ENCODE peak calls at places on chromosome 5, in four cellular contexts. Y, Q, R and C are unnamed samples.

GRCh38 chr5:15621094-15621493 is 121.1 kb downstream of the FBXL7 start:
- DNase-seq in Q (peak; percentile 67), R (no peak), Y (no peak), C (peak; percentile 91)

GRCh38 chr5:122182491-122182921 is 53.2 kb downstream of the ZNF474 start:
- DNase-seq in Q (peak; percentile 90), R (peak; percentile 50), Y (peak; percentile 98), C (peak; percentile 88)

GRCh38 chr5:132226516-132227234 is 978 bp downstream of the P4HA2 start:
- DNase-seq in R (peak; percentile 17), Q (peak; percentile 44), Y (no peak), C (peak; percentile 64)

GRCh38 chr5:178547052-178547666 is 43.0 kb downstream of the COL23A1 start:
- DNase-seq in R (no peak), Q (no peak), Y (no peak), C (no peak)

GRCh38 chr5:10452768-10453331 is 11.2 kb downstream of the ROPN1L start:
- DNase-seq in R (peak; percentile 77), Y (peak; percentile 88), Q (peak; percentile 92), C (peak; percentile 94)

GRCh38 chr5:80034962-80035821 is at the start of gene THBS4:
- DNase-seq in R (peak; percentile 18), Q (no peak), Y (no peak), C (no peak)

GRCh38 chr5:124796495-124796894 is 50.1 kb upstream of the ZNF608 start:
- DNase-seq in Q (no peak), Y (no peak), R (no peak), C (no peak)

GRCh38 chr5:32600057-32600622 is 14.8 kb downstream of the SUB1 start:
- DNase-seq in R (peak; percentile 12), Y (peak; percentile 50), Q (peak; percentile 86), C (peak; percentile 99)

GRCh38 chr5:80957031-80957761 is 3.0 kb upstream of the RASGRF2 start:
- DNase-seq in Q (no peak), Y (peak; percentile 19), R (no peak), C (no peak)

GRCh38 chr5:179152941-179153340 is 92.8 kb downstream of the ZNF354C start:
- DNase-seq in Q (no peak), Y (no peak), R (no peak), C (no peak)

GRCh38 chr5:72252574-72253155 is 67.4 kb downstream of the MRPS27 start:
- DNase-seq in Y (no peak), Q (no peak), R (no peak), C (peak; percentile 53)

GRCh38 chr5:132837868-132838267 is 7.4 kb upstream of the SHROOM1 start:
- DNase-seq in Y (no peak), R (peak; percentile 72), Q (no peak), C (no peak)

GRCh38 chr5:4095918-4096630 is 500.4 kb downstream of the IRX1 start:
- DNase-seq in Q (no peak), Y (no peak), R (no peak), C (no peak)

GRCh38 chr5:119410448-119411170 is 41.7 kb upstream of the HSD17B4 start:
- DNase-seq in R (no peak), Q (no peak), Y (no peak), C (peak; percentile 73)

GRCh38 chr5:10482791-10483530 is 41.3 kb downstream of the ROPN1L start:
- DNase-seq in R (no peak), Y (no peak), Q (no peak), C (no peak)

GRCh38 chr5:1268666-1269065 is 26.2 kb downstream of the TERT start:
- DNase-seq in Y (no peak), Q (no peak), R (no peak), C (no peak)

GRCh38 chr5:122586351-122586750 is 188.5 kb upstream of the SNX2 start:
- DNase-seq in Y (no peak), R (no peak), Q (peak; percentile 45), C (peak; percentile 26)

GRCh38 chr5:23473915-23474679 is 33.3 kb upstream of the PRDM9 start:
- DNase-seq in Q (no peak), Y (no peak), R (no peak), C (no peak)

DNA sequence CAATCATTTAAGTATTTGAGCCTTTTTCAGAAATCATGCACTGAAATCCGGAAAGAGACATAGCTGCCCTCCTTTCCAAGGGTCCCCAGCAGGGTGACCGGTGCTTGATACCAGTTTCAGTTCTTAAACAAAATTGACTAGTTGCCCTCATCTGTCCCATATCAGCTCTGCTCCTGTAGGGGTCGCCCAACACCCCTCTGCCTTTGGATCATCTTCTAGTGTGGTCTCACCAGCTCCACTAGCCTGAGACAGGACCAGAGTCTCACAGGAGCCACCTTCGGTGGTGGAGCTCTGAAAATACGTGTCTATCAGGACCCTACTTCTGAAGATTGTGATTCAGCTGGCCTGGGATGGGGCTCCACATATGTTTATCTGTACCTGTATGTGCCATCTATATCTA is 428.2 kb downstream of the ENC1 start:
- DNase-seq in R (no peak), Q (peak; percentile 46), Y (peak; percentile 51), C (peak; percentile 16)
- TF ChIP-seq CTCF in R (peak; percentile 15), Q (peak; percentile 49), Y (no peak), C (peak; percentile 34)

GRCh38 chr5:100777680-100778281 is 125.3 kb downstream of the ST8SIA4 start:
- DNase-seq in Q (peak; percentile 88), Y (peak; percentile 79), R (peak; percentile 46), C (peak; percentile 86)
- H3K4me3 ChIP-seq in Q (no peak overlapping the region), Y (no peak overlapping the region), R (no peak overlapping the region), C (no peak overlapping the region)

DNA sequence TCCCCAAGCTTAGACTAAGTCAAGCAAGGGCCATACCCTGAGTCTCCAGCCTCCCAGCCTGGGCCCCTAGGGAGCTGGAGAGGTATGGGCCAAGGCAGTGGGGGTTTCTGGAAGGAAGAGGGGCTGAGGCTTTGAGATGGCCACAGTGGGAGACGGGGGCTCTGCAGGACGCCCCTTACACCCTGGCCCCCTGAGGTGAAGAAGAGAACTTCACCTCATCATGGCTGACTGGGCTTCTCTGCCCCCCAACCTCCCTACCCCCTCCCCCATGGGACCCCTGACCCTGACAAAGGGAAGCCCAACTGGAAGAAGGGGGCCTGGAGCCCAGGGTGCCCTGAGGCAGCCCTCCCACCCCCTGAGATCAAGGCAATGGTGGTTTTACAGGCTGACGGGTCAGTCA is 25.8 kb downstream of the PCDH1 start:
- DNase-seq in R (no peak), Y (no peak), Q (no peak), C (no peak)
- TF ChIP-seq CTCF in R (no peak), Y (no peak), Q (no peak), C (no peak)

GRCh38 chr5:52466749-52467148 is 321.0 kb upstream of the ITGA1 start:
- DNase-seq in R (no peak), Y (no peak), Q (no peak), C (no peak)

GRCh38 chr5:52468980-52469379 is 318.7 kb upstream of the ITGA1 start:
- DNase-seq in R (no peak), Y (no peak), Q (no peak), C (no peak)

GRCh38 chr5:52469835-52470234 is 317.9 kb upstream of the ITGA1 start:
- DNase-seq in Y (no peak), Q (no peak), R (no peak), C (no peak)

GRCh38 chr5:52469420-52469819 is 318.3 kb upstream of the ITGA1 start:
- DNase-seq in R (no peak), Y (no peak), Q (no peak), C (no peak)
- H3K4me3 ChIP-seq in R (no peak overlapping the region), Y (no peak overlapping the region), Q (no peak overlapping the region), C (no peak overlapping the region)

DNA sequence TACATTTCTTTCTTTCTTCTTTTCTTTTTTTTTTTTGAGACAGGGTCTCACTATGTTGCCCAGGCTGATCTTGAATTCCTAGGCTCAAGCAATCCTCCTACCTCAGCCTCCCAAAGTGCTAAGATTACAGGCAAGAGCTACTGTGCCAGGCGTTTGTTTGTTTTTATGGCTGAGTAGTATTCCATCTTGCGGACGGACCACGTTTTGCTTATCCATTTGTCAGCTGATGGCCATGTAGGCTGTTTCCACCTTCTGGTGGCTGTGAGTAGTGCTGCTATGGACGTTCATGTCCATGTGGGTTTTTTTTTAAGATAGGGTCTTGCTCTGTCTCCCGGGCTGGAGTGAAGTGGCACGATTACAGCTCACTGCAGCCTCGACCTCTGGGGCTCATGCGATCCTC is 2.5 kb downstream of the DOK3 start:
- DNase-seq in Y (peak; percentile 29), Q (no peak), R (no peak), C (no peak)
- TF ChIP-seq CTCF in Y (peak; percentile 27), Q (no peak), R (no peak), C (peak; percentile 34)

GRCh38 chr5:88674262-88675158 is 208.5 kb downstream of the MEF2C start:
- DNase-seq in R (no peak), Q (peak; percentile 18), Y (peak; percentile 26), C (no peak)

GRCh38 chr5:88669314-88669713 is 213.7 kb downstream of the MEF2C start:
- DNase-seq in Q (no peak), Y (no peak), R (no peak), C (no peak)

GRCh38 chr5:88671808-88672499 is 211.0 kb downstream of the MEF2C start:
- DNase-seq in Q (no peak), Y (no peak), R (no peak), C (no peak)

GRCh38 chr5:88672644-88673493 is 210.1 kb downstream of the MEF2C start:
- DNase-seq in Q (no peak), Y (no peak), R (no peak), C (no peak)

GRCh38 chr5:88671408-88671807 is 211.6 kb downstream of the MEF2C start:
- DNase-seq in Y (no peak), Q (no peak), R (no peak), C (no peak)
- H3K4me3 ChIP-seq in Y (no peak overlapping the region), Q (no peak overlapping the region), R (no peak overlapping the region), C (no peak overlapping the region)

GRCh38 chr5:148912714-148913398 is 86.4 kb downstream of the ADRB2 start:
- DNase-seq in Y (peak; percentile 100), Q (peak; percentile 78), R (peak; percentile 56), C (peak; percentile 95)
- TF ChIP-seq CTCF in Y (peak; percentile 69), Q (no peak), R (peak; percentile 41), C (peak; percentile 33)

DNA sequence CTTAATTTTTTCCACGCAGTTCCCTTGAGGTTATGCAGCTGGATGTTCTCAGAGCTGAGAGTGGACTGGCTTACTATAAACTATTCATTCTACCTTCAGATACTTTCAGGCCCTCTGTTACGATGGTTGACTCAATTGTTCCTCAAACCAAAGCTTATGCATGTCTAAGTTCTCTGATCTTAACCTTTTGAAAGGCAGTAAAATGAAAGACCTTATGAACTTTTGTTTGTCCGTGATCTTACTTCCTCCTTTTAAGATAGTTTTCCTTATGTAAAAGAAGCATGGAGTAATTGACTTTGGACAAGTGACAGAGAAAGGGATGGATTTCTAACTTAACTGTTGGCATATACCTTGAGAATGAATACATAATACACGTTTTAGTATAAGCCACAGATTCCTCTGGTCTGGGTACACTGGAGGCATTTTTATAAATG is 575.7 kb downstream of the PDE4D start:
- DNase-seq in R (no peak), Y (no peak), Q (no peak), C (no peak)
- H3K4me3 ChIP-seq in R (no peak overlapping the region), Y (no peak overlapping the region), Q (no peak overlapping the region), C (no peak overlapping the region)

GRCh38 chr5:156800982-156801381 is 49.1 kb upstream of the PPP1R2B start:
- DNase-seq in R (no peak), Y (no peak), Q (no peak), C (no peak)
- TF ChIP-seq CTCF in R (no peak), Y (no peak), Q (no peak), C (no peak)

GRCh38 chr5:14156611-14157493 is 13.7 kb downstream of the TRIO start:
- DNase-seq in R (peak; percentile 55), Q (peak; percentile 95), Y (peak; percentile 96), C (peak; percentile 98)
- H3K4me3 ChIP-seq in R (no peak overlapping the region), Q (no peak overlapping the region), Y (peak overlapping the region; percentile 32), C (peak overlapping the region; percentile 49)